ENCODE peak calls at places on chromosomes 13 and 19, in four cellular contexts. S, K, B and G are unnamed samples.

GRCh38 chr19:49932041-49932451 is 2.7 kb upstream of the NUP62 start:
- DNase-seq in S (no peak), K (no peak), B (no peak), G (no peak)

GRCh38 chr19:50433201-50434180 is 799 bp downstream of the MYBPC2 start:
- DNase-seq in S (no peak), K (no peak), B (no peak), G (no peak)

GRCh38 chr19:52007436-52007804 is 591 bp downstream of the ZNF615 start:
- DNase-seq in S (no peak), K (no peak), B (no peak), G (no peak)

GRCh38 chr13:31588923-31589322 is 150.4 kb upstream of the RXFP2 start:
- DNase-seq in S (no peak), K (no peak), B (no peak), G (no peak)

GRCh38 chr13:101845501-101846012 is 393.1 kb downstream of the ITGBL1 start:
- DNase-seq in S (no peak), K (no peak), B (no peak), G (no peak)

GRCh38 chr13:60043262-60043661 is 120.5 kb downstream of the DIAPH3 start:
- DNase-seq in S (no peak), K (no peak), B (no peak), G (no peak)

GRCh38 chr13:27516103-27516502 is 65.7 kb upstream of the MTIF3 start:
- DNase-seq in S (no peak), K (no peak), B (no peak), G (no peak)

GRCh38 chr19:49114630-49115363 is 627 bp downstream of the LIN7B start:
- DNase-seq in S (peak; percentile 70), K (peak; percentile 58), B (peak; percentile 81), G (no peak)

GRCh38 chr19:23699521-23699860 is 12.5 kb upstream of the ZNF675 start:
- DNase-seq in S (no peak), K (no peak), B (no peak), G (no peak)

GRCh38 chr19:46725859-46726393 is 9.0 kb upstream of the PRKD2 start:
- DNase-seq in S (no peak), K (no peak), B (no peak), G (no peak)

GRCh38 chr13:99311137-99311536 is 3.9 kb upstream of the GPR183 start:
- DNase-seq in S (no peak), K (peak; percentile 50), B (no peak), G (no peak)

GRCh38 chr19:54464044-54464623 is 556 bp upstream of the LENG9 start:
- DNase-seq in S (peak; percentile 79), K (peak; percentile 94), B (peak; percentile 90), G (peak; percentile 82)

GRCh38 chr13:27500806-27501534 is 50.6 kb upstream of the MTIF3 start:
- DNase-seq in S (no peak), K (no peak), B (no peak), G (no peak)

GRCh38 chr13:69633044-69633443 is 474.6 kb upstream of the ATXN8OS start:
- DNase-seq in S (no peak), K (no peak), B (no peak), G (no peak)

GRCh38 chr19:4730740-4731171 is 7.1 kb upstream of the DPP9 start:
- DNase-seq in S (no peak), K (peak; percentile 76), B (no peak), G (peak; percentile 38)

GRCh38 chr13:23695711-23696512 is 125.7 kb downstream of the TNFRSF19 start:
- DNase-seq in S (peak; percentile 58), K (peak; percentile 50), B (peak; percentile 73), G (peak; percentile 67)